ENCODE peak calls at places on chromosomes 5 and 9, in ten cellular contexts. G is body of pancreas; S is brain microvascular endothelial cell; J is adipocyte; M is cardiac fibroblast; R is OCI-LY7; W is uterus; C is transverse colon; Y is fibroblast of lung; E is CD4-positive, alpha-beta memory T cell. U is an unnamed sample.

GRCh38 chr9:112379177-112380101 is 469 bp upstream of the HSDL2 start:
- DNase-seq in M (peak; percentile 99), S (peak; percentile 99), G (peak; percentile 100), R (peak; percentile 97), J (peak; percentile 100), W (peak; percentile 99), Y (peak; percentile 96), E (peak; percentile 94), C (peak; percentile 100), U (peak; percentile 100)

GRCh38 chr9:95003694-95004451 is 277.4 kb downstream of the AOPEP start:
- DNase-seq in R (no peak), S (peak; percentile 63), E (no peak), J (peak; percentile 81), Y (peak; percentile 69), C (peak; percentile 70), W (peak; percentile 58), M (peak; percentile 69), G (peak; percentile 66), U (peak; percentile 71)

GRCh38 chr5:31135542-31135941 is 57.9 kb upstream of the CDH6 start:
- DNase-seq in S (no peak), G (no peak), C (no peak), E (no peak), M (no peak), R (no peak), J (no peak), Y (no peak), W (no peak), U (no peak)

GRCh38 chr9:105683688-105684275 is 10.6 kb upstream of the TMEM38B start:
- DNase-seq in J (no peak), C (no peak), E (no peak), Y (no peak), W (no peak), G (no peak), S (no peak), M (no peak), R (no peak), U (no peak)

GRCh38 chr5:128572546-128573339 is 34.7 kb upstream of the FBN2 start:
- DNase-seq in S (no peak), Y (peak; percentile 16), R (no peak), M (peak; percentile 44), E (no peak), G (no peak), J (peak; percentile 88), C (no peak), W (no peak), U (no peak)

GRCh38 chr5:150520747-150521521 is 13.0 kb downstream of the NDST1 start:
- DNase-seq in G (no peak), E (no peak), S (no peak), R (no peak), Y (no peak), W (no peak), M (no peak), J (no peak), C (no peak), U (no peak)

GRCh38 chr5:68292316-68292715 is 76.8 kb downstream of the PIK3R1 start:
- DNase-seq in W (no peak), E (no peak), R (no peak), M (peak; percentile 28), J (peak; percentile 67), S (peak; percentile 11), G (no peak), C (no peak), Y (peak; percentile 46), U (no peak)

GRCh38 chr9:536597-537511 is 304.6 kb upstream of the DMRT1 start:
- DNase-seq in R (peak; percentile 39), M (no peak), J (no peak), S (no peak), E (no peak), W (no peak), C (no peak), Y (no peak), G (no peak), U (no peak)

GRCh38 chr9:68500457-68501158 is 40.1 kb downstream of the TMEM252 start:
- DNase-seq in R (no peak), J (peak; percentile 31), Y (peak; percentile 65), G (no peak), C (no peak), S (peak; percentile 5), E (no peak), M (no peak), W (no peak), U (peak; percentile 29)

GRCh38 chr9:23766613-23767012 is 59.4 kb downstream of the ELAVL2 start:
- DNase-seq in Y (no peak), J (no peak), M (no peak), G (no peak), S (no peak), R (no peak), E (no peak), C (no peak), W (no peak), U (no peak)

GRCh38 chr5:133400831-133401351 is 211.4 kb downstream of the FSTL4 start:
- DNase-seq in E (no peak), W (no peak), J (no peak), Y (no peak), M (no peak), S (no peak), R (no peak), G (no peak), C (no peak), U (no peak)

GRCh38 chr9:8254527-8254926 is 454.9 kb upstream of the DMAC1 start:
- DNase-seq in S (no peak), J (no peak), W (no peak), E (no peak), G (no peak), M (peak; percentile 39), R (no peak), Y (peak; percentile 28), C (no peak), U (no peak)

GRCh38 chr5:105789246-105789645 is 1881.5 kb downstream of the EFNA5 start:
- DNase-seq in E (no peak), G (no peak), Y (peak; percentile 7), M (no peak), C (no peak), W (no peak), J (no peak), S (no peak), R (no peak), U (no peak)

GRCh38 chr9:70220216-70220615 is 38.6 kb upstream of the SMC5 start:
- DNase-seq in C (no peak), M (no peak), R (no peak), W (no peak), S (no peak), J (no peak), Y (no peak), G (no peak), E (no peak), U (no peak)

GRCh38 chr9:962023-962422 is 14.4 kb upstream of the DMRT3 start:
- DNase-seq in M (no peak), C (no peak), R (no peak), E (no peak), G (no peak), Y (peak; percentile 8), W (no peak), J (no peak), S (no peak), U (no peak)

GRCh38 chr9:93097496-93098205 is 1.6 kb downstream of the CARD19 start:
- DNase-seq in M (no peak), G (peak; percentile 26), Y (no peak), E (no peak), S (no peak), C (peak; percentile 42), W (no peak), R (no peak), J (peak; percentile 28), U (no peak)

GRCh38 chr9:91945277-91946074 is 4.6 kb downstream of the ROR2 start:
- DNase-seq in W (peak; percentile 76), C (peak; percentile 70), R (no peak), Y (peak; percentile 22), G (peak; percentile 24), E (no peak), S (no peak), M (no peak), J (peak; percentile 42), U (peak; percentile 37)

GRCh38 chr9:4842213-4842612 is 49.5 kb downstream of the RCL1 start:
- DNase-seq in C (no peak), M (no peak), W (no peak), E (no peak), Y (no peak), G (no peak), J (no peak), S (no peak), R (peak; percentile 37), U (no peak)

GRCh38 chr9:119368681-119369581 is at the start of gene BRINP1:
- DNase-seq in C (no peak), R (no peak), Y (peak; percentile 74), M (peak; percentile 14), J (peak; percentile 1), W (no peak), S (peak; percentile 1), G (peak; percentile 15), E (no peak), U (peak; percentile 30)
- H3K4me3 ChIP-seq in C (no peak within 1 kb of the TSS), R (no peak within 1 kb of the TSS), Y (no peak within 1 kb of the TSS), M (peak within 1 kb of the TSS; percentile 42), J (peak within 1 kb of the TSS; percentile 90), W (no peak within 1 kb of the TSS), S (peak within 1 kb of the TSS; percentile 32), G (no peak within 1 kb of the TSS), E (no peak within 1 kb of the TSS), U (peak within 1 kb of the TSS; percentile 12)

DNA sequence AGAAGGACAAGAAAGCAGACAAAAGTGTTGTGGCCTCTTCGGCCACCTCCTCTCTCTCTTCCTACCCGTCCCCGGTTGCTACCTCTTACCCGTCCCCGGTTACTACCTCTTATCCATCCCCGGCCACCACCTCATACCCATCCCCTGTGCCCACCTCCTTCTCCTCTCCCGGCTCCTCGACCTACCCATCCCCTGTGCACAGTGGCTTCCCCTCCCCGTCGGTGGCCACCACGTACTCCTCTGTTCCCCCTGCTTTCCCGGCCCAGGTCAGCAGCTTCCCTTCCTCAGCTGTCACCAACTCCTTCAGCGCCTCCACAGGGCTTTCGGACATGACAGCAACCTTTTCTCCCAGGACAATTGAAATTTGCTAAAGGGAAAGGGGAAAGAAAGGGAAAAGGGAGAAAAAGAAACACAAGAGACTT is 2.4 kb downstream of the EGR1 start:
- DNase-seq in S (no peak), J (no peak), C (peak; percentile 55), R (no peak), W (no peak), Y (no peak), E (no peak), M (no peak), G (peak; percentile 71), U (no peak)
- H3K4me3 ChIP-seq in S (peak overlapping the region; percentile 95), J (no peak overlapping the region), C (no peak overlapping the region), R (no peak overlapping the region), W (peak overlapping the region; percentile 69), Y (peak overlapping the region; percentile 3), E (no peak overlapping the region), M (peak overlapping the region; percentile 76), G (no peak overlapping the region), U (peak overlapping the region; percentile 62)

GRCh38 chr9:130937146-130938076 is 1.6 kb downstream of the FIBCD1 start:
- DNase-seq in W (no peak), C (no peak), G (no peak), M (no peak), R (no peak), S (no peak), E (no peak), J (no peak), Y (no peak), U (peak; percentile 12)
- H3K4me3 ChIP-seq in W (no peak overlapping the region), C (no peak overlapping the region), G (no peak overlapping the region), M (peak overlapping the region; percentile 52), R (no peak overlapping the region), S (no peak overlapping the region), E (no peak overlapping the region), J (no peak overlapping the region), Y (peak overlapping the region; percentile 23), U (no peak overlapping the region)

DNA sequence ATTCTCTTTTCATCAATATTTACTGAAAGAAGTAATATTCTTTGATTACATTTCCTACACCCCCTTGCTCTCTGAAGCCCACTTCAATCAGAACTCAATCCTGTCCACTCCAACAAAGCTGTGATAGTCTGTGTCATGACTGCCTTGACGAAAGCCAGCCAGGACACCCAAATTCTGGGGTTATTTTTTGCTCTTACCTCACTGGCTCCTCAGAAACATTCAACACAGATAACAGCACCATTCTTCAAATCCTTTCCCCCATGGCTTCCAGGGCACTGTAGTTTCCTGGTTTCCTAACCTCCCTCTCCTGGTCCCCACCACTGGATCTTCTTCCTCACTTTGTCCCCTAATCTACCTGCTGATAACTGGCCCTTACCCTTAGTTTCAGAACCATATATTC is 106.1 kb upstream of the FER start:
- DNase-seq in J (no peak), G (no peak), R (no peak), S (no peak), E (no peak), M (no peak), W (no peak), Y (no peak), C (no peak), U (no peak)
- H3K4me3 ChIP-seq in J (no peak overlapping the region), G (no peak overlapping the region), R (no peak overlapping the region), S (no peak overlapping the region), E (no peak overlapping the region), M (no peak overlapping the region), W (no peak overlapping the region), Y (no peak overlapping the region), C (no peak overlapping the region), U (no peak overlapping the region)